ENCODE peak calls at places on chromosomes 4 and X, in nine cellular contexts. D, B, E, A, L, I, R, V and G are unnamed samples.

GRCh38 chrX:2691543-2692220 is 587 bp downstream of the CD99 start:
- DNase-seq in I (no peak), A (no peak), V (no peak), R (peak; percentile 76), D (no peak), B (no peak), L (no peak), E (peak; percentile 73), G (no peak)

GRCh38 chrX:54182864-54183613 is at the start of gene FAM120C:
- DNase-seq in A (peak; percentile 45), L (peak; percentile 68), B (peak; percentile 49), D (peak; percentile 98), R (peak; percentile 80), E (peak; percentile 78), V (peak; percentile 55), I (peak; percentile 34), G (peak; percentile 88)

GRCh38 chr4:16162891-16163290 is 63.4 kb downstream of the TAPT1 start:
- DNase-seq in V (no peak), E (no peak), A (no peak), L (no peak), B (no peak), R (no peak), I (no peak), D (no peak), G (no peak)

GRCh38 chrX:39195156-39195555 is 393.9 kb downstream of the MID1IP1 start:
- DNase-seq in L (no peak), E (no peak), I (peak; percentile 12), V (no peak), D (peak; percentile 84), B (no peak), R (no peak), A (no peak), G (no peak)

GRCh38 chr4:2723751-2724150 is 32.4 kb downstream of the TNIP2 start:
- DNase-seq in I (no peak), E (no peak), L (no peak), B (no peak), A (no peak), V (no peak), R (peak; percentile 5), D (no peak), G (no peak)

GRCh38 chr4:40211224-40212185 is 14.7 kb downstream of the RHOH start:
- DNase-seq in R (peak; percentile 34), A (no peak), E (no peak), D (no peak), V (no peak), B (no peak), I (no peak), L (no peak), G (no peak)

GRCh38 chrX:20455001-20455400 is 188.3 kb upstream of the RPS6KA3 start:
- DNase-seq in E (no peak), V (no peak), L (no peak), R (no peak), D (no peak), A (no peak), I (no peak), B (no peak), G (no peak)

GRCh38 chr4:2831611-2832308 is 11.9 kb upstream of the ADD1 start:
- DNase-seq in L (no peak), R (no peak), I (no peak), B (peak; percentile 2), V (no peak), D (no peak), E (no peak), A (no peak), G (no peak)

GRCh38 chrX:5113128-5113527 is 1115.5 kb downstream of the NLGN4X start:
- DNase-seq in A (no peak), L (no peak), I (no peak), B (no peak), E (no peak), R (no peak), D (no peak), V (no peak), G (no peak)

GRCh38 chrX:51395807-51396728 is 63.4 kb downstream of the NUDT10 start:
- DNase-seq in I (no peak), V (no peak), B (peak; percentile 41), R (no peak), E (peak; percentile 31), D (peak; percentile 27), L (no peak), A (peak; percentile 25), G (peak; percentile 18)

GRCh38 chr4:111991797-111992196 is 153.5 kb upstream of the FAM241A start:
- DNase-seq in B (no peak), V (no peak), I (no peak), L (peak; percentile 3), R (peak; percentile 5), D (no peak), E (no peak), A (no peak), G (no peak)

GRCh38 chr4:4782969-4783368 is 76.5 kb upstream of the MSX1 start:
- DNase-seq in A (no peak), V (no peak), B (no peak), D (no peak), E (no peak), I (no peak), R (peak; percentile 35), L (no peak), G (no peak)

GRCh38 chr4:53089940-53090729 is 228.0 kb downstream of the RASL11B start:
- DNase-seq in E (no peak), R (peak; percentile 59), A (no peak), D (no peak), L (no peak), B (no peak), I (no peak), V (no peak), G (no peak)

GRCh38 chr4:121009578-121010338 is 62.6 kb downstream of the NDNF start:
- DNase-seq in L (no peak), D (no peak), A (no peak), I (no peak), E (no peak), V (no peak), R (no peak), B (no peak), G (no peak)

GRCh38 chrX:68846536-68846935 is 17.7 kb downstream of the EFNB1 start:
- DNase-seq in D (peak; percentile 29), R (peak; percentile 29), A (no peak), E (no peak), V (no peak), L (no peak), I (no peak), B (no peak), G (no peak)